ENCODE peak calls at places on chromosomes 12 and 14, in seven cellular contexts. L is activated naive CD8-positive, alpha-beta T cell treated with anti-CD3 and anti-CD28 coated beads, Interleukin-2, amount 50 U/mL, for 24 hours; Y is AML-193; J is neural progenitor cell; V is AG10803; M is DMS53; Z is cardiac fibroblast. I is an unnamed sample.

GRCh38 chr14:22852940-22853767 is 16.8 kb downstream of the MMP14 start:
- DNase-seq in L (peak), Y (peak), J (peak), V (peak), M (peak), Z (peak), I (peak)

GRCh38 chr12:29428630-29429029 is 47.7 kb upstream of the ERGIC2 start:
- DNase-seq in L (no peak), Y (peak), J (no peak), V (peak), M (peak), Z (peak), I (peak)

GRCh38 chr14:95519699-95520098 is 3.2 kb upstream of the SYNE3 start:
- DNase-seq in L (peak), Y (peak), J (no peak), V (peak), M (no peak), Z (peak), I (peak)

GRCh38 chr14:76961631-76962302 is 66.7 kb downstream of the IRF2BPL start:
- DNase-seq in L (peak), Y (peak), J (peak), V (peak), M (peak), Z (peak), I (peak)

GRCh38 chr14:32934891-32935633 is 3.6 kb upstream of the NPAS3 start:
- DNase-seq in L (no peak), Y (no peak), J (peak), V (peak), M (peak), Z (peak), I (no peak)

GRCh38 chr14:54175298-54175942 is 218.8 kb upstream of the BMP4 start:
- DNase-seq in L (peak), Y (peak), J (peak), V (peak), M (peak), Z (peak), I (no peak)

GRCh38 chr14:50067723-50068495 is 48.5 kb downstream of the VCPKMT start:
- DNase-seq in L (no peak), Y (no peak), J (no peak), V (peak), M (peak), Z (peak), I (no peak)

GRCh38 chr12:20868277-20868676 is 57.8 kb downstream of the SLCO1B3 start:
- DNase-seq in L (no peak), Y (no peak), J (no peak), V (no peak), M (no peak), Z (no peak), I (no peak)

GRCh38 chr12:54262403-54262925 is 17.5 kb downstream of the CBX5 start:
- DNase-seq in L (no peak), Y (no peak), J (no peak), V (peak), M (no peak), Z (peak), I (no peak)

GRCh38 chr12:104682790-104683279 is 226.1 kb downstream of the CHST11 start:
- DNase-seq in L (peak), Y (peak), J (no peak), V (no peak), M (no peak), Z (no peak), I (no peak)

GRCh38 chr12:51836012-51836832 is 12.3 kb downstream of the FIGNL2 start:
- DNase-seq in L (no peak), Y (no peak), J (peak), V (no peak), M (no peak), Z (no peak), I (no peak)

GRCh38 chr14:73324536-73324932 is 87.2 kb downstream of the PAPLN start:
- DNase-seq in L (no peak), Y (no peak), J (no peak), V (no peak), M (peak), Z (no peak), I (no peak)

GRCh38 chr12:857611-858010 is 91.9 kb downstream of the RAD52 start:
- DNase-seq in L (no peak), Y (no peak), J (no peak), V (peak), M (no peak), Z (peak), I (no peak)

GRCh38 chr12:11718768-11719253 is 69.3 kb downstream of the ETV6 start:
- DNase-seq in L (no peak), Y (no peak), J (peak), V (peak), M (no peak), Z (peak), I (no peak)

GRCh38 chr12:5433840-5434646 is 2.1 kb downstream of the NTF3 start:
- DNase-seq in L (no peak), Y (no peak), J (peak), V (no peak), M (no peak), Z (no peak), I (no peak)

GRCh38 chr14:61646366-61647101 is 48.8 kb upstream of the HIF1A start:
- DNase-seq in L (no peak), Y (no peak), J (no peak), V (no peak), M (no peak), Z (peak), I (no peak)

GRCh38 chr12:132478845-132479244 is 11.1 kb upstream of the FBRSL1 start:
- DNase-seq in L (no peak), Y (no peak), J (no peak), V (no peak), M (peak), Z (no peak), I (no peak)

GRCh38 chr12:80264891-80265290 is 165.6 kb downstream of the OTOGL start:
- DNase-seq in L (no peak), Y (no peak), J (no peak), V (no peak), M (no peak), Z (no peak), I (no peak)

GRCh38 chr12:71840226-71840847 is 778 bp downstream of the TBC1D15 start:
- DNase-seq in L (no peak), Y (peak), J (no peak), V (peak), M (peak), Z (peak), I (no peak)

GRCh38 chr14:59239030-59239429 is 50.6 kb downstream of the DAAM1 start:
- DNase-seq in L (no peak), Y (no peak), J (no peak), V (no peak), M (no peak), Z (no peak), I (no peak)

I was measured in SIG-M5.